ENCODE peak calls at places on chromosomes 1 and 21, in seven cellular contexts. C is neural crest cell, D is astrocyte of the cerebellum, M is MM.1S, H is body of pancreas, Z is sigmoid colon, F is A549. I is an unnamed sample.

GRCh38 chr1:115411388-115412063 is 73.5 kb upstream of the NGF start:
- DNase-seq in C (no peak), D (peak), M (no peak), H (no peak), Z (no peak), F (no peak), I (no peak)

GRCh38 chr1:168987923-168988322 is 118.6 kb upstream of the ATP1B1 start:
- DNase-seq in C (no peak), D (no peak), M (no peak), H (no peak), Z (no peak), F (no peak), I (no peak)

GRCh38 chr1:162663086-162663485 is 30.8 kb downstream of the DDR2 start:
- DNase-seq in C (no peak), D (no peak), M (no peak), H (no peak), Z (no peak), F (no peak), I (no peak)

GRCh38 chr1:30834249-30834648 is 74.3 kb downstream of the SDC3 start:
- DNase-seq in C (no peak), D (no peak), M (no peak), H (no peak), Z (no peak), F (no peak), I (no peak)

GRCh38 chr1:8367571-8368184 is 49.8 kb downstream of the SLC45A1 start:
- DNase-seq in C (no peak), D (no peak), M (no peak), H (no peak), Z (no peak), F (no peak), I (no peak)

GRCh38 chr1:154577346-154578057 is 9.9 kb downstream of the CHRNB2 start:
- DNase-seq in C (no peak), D (no peak), M (no peak), H (no peak), Z (no peak), F (no peak), I (no peak)

GRCh38 chr1:215710340-215710971 is 143.4 kb downstream of the KCTD3 start:
- DNase-seq in C (peak), D (peak), M (peak), H (peak), Z (no peak), F (peak), I (peak)

GRCh38 chr1:180800945-180801344 is 111.8 kb upstream of the KIAA1614 start:
- DNase-seq in C (no peak), D (no peak), M (no peak), H (no peak), Z (no peak), F (no peak), I (no peak)

GRCh38 chr1:67170751-67171573 is 4.7 kb downstream of the IL23R start:
- DNase-seq in C (no peak), D (no peak), M (no peak), H (no peak), Z (no peak), F (no peak), I (no peak)

GRCh38 chr1:107867892-107868291 is 97.1 kb downstream of the VAV3 start:
- DNase-seq in C (no peak), D (no peak), M (no peak), H (no peak), Z (no peak), F (no peak), I (no peak)

GRCh38 chr1:232367293-232367692 is 262.6 kb downstream of the SIPA1L2 start:
- DNase-seq in C (no peak), D (no peak), M (no peak), H (no peak), Z (no peak), F (no peak), I (no peak)

GRCh38 chr1:58914925-58915324 is 131.1 kb upstream of the JUN start:
- DNase-seq in C (no peak), D (no peak), M (no peak), H (no peak), Z (no peak), F (no peak), I (no peak)

GRCh38 chr1:42305639-42306038 is 29.4 kb downstream of the FOXJ3 start:
- DNase-seq in C (no peak), D (no peak), M (no peak), H (no peak), Z (no peak), F (no peak), I (no peak)

GRCh38 chr1:71565267-71565666 is 484.4 kb upstream of the ZRANB2 start:
- DNase-seq in C (no peak), D (peak), M (peak), H (no peak), Z (no peak), F (no peak), I (no peak)

GRCh38 chr21:35423694-35424093 is 374.6 kb upstream of the RUNX1 start:
- DNase-seq in C (no peak), D (no peak), M (no peak), H (no peak), Z (no peak), F (no peak), I (no peak)

GRCh38 chr21:40603774-40604173 is 243.2 kb downstream of the DSCAM start:
- DNase-seq in C (no peak), D (no peak), M (no peak), H (no peak), Z (no peak), F (no peak), I (no peak)

GRCh38 chr1:95002657-95003432 is 69.9 kb downstream of the ALG14 start:
- DNase-seq in C (no peak), D (peak), M (no peak), H (no peak), Z (no peak), F (no peak), I (no peak)

GRCh38 chr1:244920911-244921310 is 56.6 kb upstream of the HNRNPU start:
- DNase-seq in C (no peak), D (no peak), M (peak), H (no peak), Z (no peak), F (no peak), I (no peak)

GRCh38 chr1:27538793-27539192 is 48.8 kb upstream of the WASF2 start:
- DNase-seq in C (no peak), D (peak), M (no peak), H (no peak), Z (peak), F (peak), I (no peak)

GRCh38 chr1:78591971-78592370 is 28.3 kb upstream of the IFI44L start:
- DNase-seq in C (no peak), D (no peak), M (no peak), H (no peak), Z (no peak), F (no peak), I (no peak)

GRCh38 chr1:62991152-62991551 is 207.2 kb downstream of the ATG4C start:
- DNase-seq in C (no peak), D (no peak), M (no peak), H (no peak), Z (no peak), F (no peak), I (no peak)

GRCh38 chr1:166167395-166167922 is 658 bp upstream of the FAM78B start:
- DNase-seq in C (no peak), D (no peak), M (no peak), H (peak), Z (no peak), F (no peak), I (peak)

GRCh38 chr1:56324504-56324903 is 254.9 kb downstream of the PLPP3 start:
- DNase-seq in C (no peak), D (no peak), M (no peak), H (no peak), Z (no peak), F (no peak), I (no peak)

GRCh38 chr1:33050221-33051076 is 13.8 kb upstream of the AK2 start:
- DNase-seq in C (no peak), D (no peak), M (peak), H (no peak), Z (peak), F (no peak), I (no peak)

GRCh38 chr1:58699011-58699762 is 675 bp downstream of the MYSM1 start:
- DNase-seq in C (no peak), D (no peak), M (peak), H (no peak), Z (no peak), F (no peak), I (no peak)

GRCh38 chr1:17630048-17630830 is 90.7 kb downstream of the ARHGEF10L start:
- DNase-seq in C (no peak), D (no peak), M (no peak), H (peak), Z (peak), F (no peak), I (no peak)

GRCh38 chr1:213987422-213987875 is 324 bp upstream of the PROX1 start:
- DNase-seq in C (no peak), D (no peak), M (peak), H (no peak), Z (peak), F (no peak), I (no peak)

GRCh38 chr1:177783052-177783451 is 186.8 kb downstream of the SEC16B start:
- DNase-seq in C (no peak), D (no peak), M (no peak), H (no peak), Z (no peak), F (no peak), I (peak)

GRCh38 chr1:223245411-223245810 is 102.4 kb upstream of the TLR5 start:
- DNase-seq in C (no peak), D (no peak), M (no peak), H (no peak), Z (no peak), F (no peak), I (no peak)

GRCh38 chr1:9593147-9593491 is 4.4 kb downstream of the TMEM201 start:
- DNase-seq in C (no peak), D (no peak), M (no peak), H (no peak), Z (no peak), F (no peak), I (no peak)

GRCh38 chr1:221344693-221345092 is 397.2 kb downstream of the DUSP10 start:
- DNase-seq in C (no peak), D (no peak), M (no peak), H (no peak), Z (no peak), F (no peak), I (no peak)

GRCh38 chr1:190619724-190620123 is 142.1 kb upstream of the BRINP3 start:
- DNase-seq in C (no peak), D (no peak), M (no peak), H (no peak), Z (no peak), F (no peak), I (no peak)

GRCh38 chr1:203346060-203346754 is 4.7 kb downstream of the FMOD start:
- DNase-seq in C (no peak), D (no peak), M (no peak), H (no peak), Z (no peak), F (no peak), I (no peak)
- TF ChIP-seq CTCF in C (no peak), D (no peak), M (peak), H (no peak), Z (no peak), F (no peak), I (no peak)

GRCh38 chr1:39962450-39962825 is 7.5 kb downstream of the MFSD2A start:
- DNase-seq in C (no peak), D (no peak), M (no peak), H (no peak), Z (no peak), F (no peak), I (no peak)

GRCh38 chr1:39957299-39958020 is 2.5 kb downstream of the MFSD2A start:
- DNase-seq in C (no peak), D (no peak), M (no peak), H (no peak), Z (no peak), F (no peak), I (no peak)

GRCh38 chr1:39959651-39960333 is 4.8 kb downstream of the MFSD2A start:
- DNase-seq in C (no peak), D (no peak), M (no peak), H (no peak), Z (no peak), F (no peak), I (no peak)

GRCh38 chr1:39958801-39959200 is 3.9 kb downstream of the MFSD2A start:
- DNase-seq in C (no peak), D (no peak), M (no peak), H (no peak), Z (no peak), F (no peak), I (no peak)

DNA sequence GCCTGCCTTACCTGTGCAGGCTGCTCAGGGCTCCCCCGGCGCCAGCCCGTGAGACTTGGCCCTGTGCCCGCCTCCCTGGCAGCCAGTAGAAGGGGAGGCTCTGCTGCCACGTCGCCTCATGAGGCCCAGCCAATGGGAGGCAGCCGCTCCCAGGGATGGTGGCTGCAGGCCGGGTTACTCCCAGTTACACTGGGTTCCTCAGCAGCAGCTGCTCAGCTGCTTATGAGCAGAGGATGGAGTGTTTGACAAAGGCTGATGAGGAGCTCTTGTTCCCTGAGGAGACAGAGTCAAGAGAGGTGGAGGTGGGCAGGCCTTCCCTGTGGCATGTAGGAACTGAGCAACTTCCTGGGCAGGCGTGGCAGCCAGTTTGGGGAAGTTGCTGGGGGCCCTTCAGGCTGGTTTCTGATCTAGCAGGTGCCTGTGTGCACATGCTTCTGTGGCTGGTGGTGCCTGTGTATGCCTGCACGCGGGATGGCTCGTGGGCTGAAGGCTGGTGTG is 5.6 kb downstream of the MFSD2A start:
- DNase-seq in C (no peak), D (no peak), M (peak), H (peak), Z (no peak), F (no peak), I (peak)
- TF ChIP-seq CTCF in C (no peak), D (no peak), M (no peak), H (no peak), Z (no peak), F (no peak), I (no peak)

DNA sequence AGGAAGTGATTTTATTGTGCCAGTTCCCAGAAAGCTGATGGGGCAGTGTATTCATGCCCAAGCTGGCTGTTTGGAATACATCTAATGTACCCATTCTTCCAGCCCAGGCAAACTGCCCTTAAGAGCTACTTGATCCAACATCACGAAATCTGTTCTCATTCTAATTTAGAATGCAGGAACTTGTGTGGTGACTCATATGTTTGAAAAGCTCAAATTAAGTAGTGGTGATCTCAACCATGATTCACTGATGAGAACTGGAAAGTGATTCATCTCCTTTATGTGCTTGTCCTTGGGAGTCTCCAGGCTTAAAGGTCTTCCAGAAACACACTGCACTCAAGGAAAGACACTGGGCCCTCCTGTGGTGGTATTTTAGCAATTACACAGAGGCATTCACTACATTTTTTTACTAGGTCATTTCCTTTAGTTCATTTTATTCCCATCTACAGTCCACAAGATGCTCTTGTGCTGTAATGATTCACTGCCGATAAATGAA is 65.4 kb downstream of the RPE65 start:
- DNase-seq in C (no peak), D (peak), M (no peak), H (peak), Z (no peak), F (peak), I (peak)
- TF ChIP-seq CTCF in C (no peak), D (peak), M (no peak), H (peak), Z (no peak), F (peak), I (no peak)

DNA sequence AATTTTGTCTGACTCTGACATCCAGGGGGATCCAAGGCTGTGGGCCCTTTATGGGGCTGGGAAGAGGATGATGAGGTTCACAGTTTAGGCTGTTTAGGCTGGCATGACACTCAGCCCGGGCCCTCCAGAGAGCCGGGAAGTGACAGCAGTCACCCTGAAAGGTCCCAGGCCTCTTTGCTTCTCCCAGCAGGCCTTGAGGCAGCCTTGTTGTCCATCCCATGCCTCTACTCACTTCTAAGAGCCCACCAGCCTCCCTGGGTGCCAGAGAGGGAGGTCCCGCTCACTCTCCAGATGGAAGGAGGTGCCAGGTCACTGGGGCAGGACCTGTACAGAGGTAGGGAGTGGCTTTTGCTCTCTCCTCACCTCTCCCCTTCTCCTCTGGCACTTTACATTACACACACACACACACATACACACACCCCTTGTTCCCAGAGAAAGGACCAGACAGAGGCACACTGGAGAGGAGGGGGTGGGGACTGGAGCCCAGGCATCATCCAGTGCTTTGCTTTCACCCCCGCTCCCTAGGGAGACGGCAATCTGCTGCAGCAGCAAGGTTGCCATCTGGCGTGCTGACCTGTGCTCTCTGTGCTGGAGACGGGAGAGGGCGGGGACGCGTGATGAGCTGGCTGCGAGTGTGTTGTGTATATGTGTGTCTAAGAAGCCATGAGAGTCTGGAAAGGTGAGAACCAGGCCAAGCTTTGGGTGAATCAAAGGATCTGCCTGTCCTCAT is 4.6 kb downstream of the KLHDC8A start:
- DNase-seq in C (no peak), D (no peak), M (peak), H (peak), Z (no peak), F (no peak), I (no peak)
- TF ChIP-seq CTCF in C (no peak), D (no peak), M (peak), H (no peak), Z (no peak), F (no peak), I (no peak)

DNA sequence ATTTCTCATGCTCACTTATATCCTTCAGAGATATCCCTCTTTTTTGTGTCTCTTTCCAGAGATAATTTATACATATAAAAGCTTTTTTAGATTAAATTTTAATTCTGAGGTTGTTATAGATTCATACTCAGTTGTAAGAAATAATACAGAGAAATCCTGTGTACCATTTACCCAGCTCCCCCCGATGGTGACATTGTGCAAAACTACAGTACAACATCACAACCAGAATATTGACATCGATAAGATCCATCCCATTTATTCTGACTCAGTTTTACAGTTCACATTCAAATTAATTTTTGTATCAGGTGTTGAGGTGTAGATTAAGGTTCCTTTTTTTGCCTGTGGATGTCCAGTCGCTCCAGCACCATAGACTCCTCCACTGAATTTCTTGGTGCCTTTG is 14.3 kb downstream of the DMRTB1 start:
- DNase-seq in C (no peak), D (peak), M (peak), H (no peak), Z (no peak), F (no peak), I (no peak)
- TF ChIP-seq CTCF in C (peak), D (peak), M (peak), H (no peak), Z (no peak), F (no peak), I (no peak)

GRCh38 chr1:29239142-29239541 is 2.8 kb downstream of the PTPRU start:
- DNase-seq in C (no peak), D (no peak), M (no peak), H (peak), Z (no peak), F (no peak), I (peak)

GRCh38 chr1:29237906-29238600 is 1.7 kb downstream of the PTPRU start:
- DNase-seq in C (peak), D (no peak), M (no peak), H (peak), Z (peak), F (no peak), I (peak)

GRCh38 chr1:29238601-29238964 is 2.3 kb downstream of the PTPRU start:
- DNase-seq in C (no peak), D (no peak), M (no peak), H (no peak), Z (no peak), F (no peak), I (no peak)

GRCh38 chr1:29240986-29241385 is 4.7 kb downstream of the PTPRU start:
- DNase-seq in C (no peak), D (no peak), M (no peak), H (no peak), Z (peak), F (no peak), I (no peak)

GRCh38 chr1:29240400-29240837 is 4.1 kb downstream of the PTPRU start:
- DNase-seq in C (no peak), D (no peak), M (no peak), H (no peak), Z (no peak), F (no peak), I (no peak)
- TF ChIP-seq CTCF in C (no peak), D (no peak), M (no peak), H (no peak), Z (no peak), F (no peak), I (no peak)

GRCh38 chr1:11720033-11720376 is 15.9 kb upstream of the AGTRAP start:
- DNase-seq in C (no peak), D (no peak), M (no peak), H (no peak), Z (no peak), F (no peak), I (no peak)
- TF ChIP-seq CTCF in C (peak), D (no peak), M (no peak), H (no peak), Z (no peak), F (no peak), I (no peak)

GRCh38 chr1:97163591-97164275 is 442.1 kb downstream of the PTBP2 start:
- DNase-seq in C (no peak), D (no peak), M (no peak), H (no peak), Z (no peak), F (no peak), I (no peak)

GRCh38 chr1:97160796-97161195 is 439.2 kb downstream of the PTBP2 start:
- DNase-seq in C (no peak), D (peak), M (no peak), H (no peak), Z (no peak), F (no peak), I (no peak)

GRCh38 chr1:97164276-97164639 is 442.7 kb downstream of the PTBP2 start:
- DNase-seq in C (no peak), D (no peak), M (no peak), H (no peak), Z (no peak), F (no peak), I (no peak)

GRCh38 chr1:97159342-97159741 is 437.8 kb downstream of the PTBP2 start:
- DNase-seq in C (no peak), D (no peak), M (no peak), H (no peak), Z (no peak), F (no peak), I (no peak)

GRCh38 chr1:97158704-97159103 is 437.1 kb downstream of the PTBP2 start:
- DNase-seq in C (no peak), D (no peak), M (no peak), H (no peak), Z (no peak), F (no peak), I (no peak)
- TF ChIP-seq CTCF in C (no peak), D (no peak), M (no peak), H (no peak), Z (no peak), F (no peak), I (no peak)

GRCh38 chr21:32167513-32167912 is 111.3 kb downstream of the MIS18A start:
- DNase-seq in C (no peak), D (no peak), M (no peak), H (no peak), Z (no peak), F (no peak), I (no peak)

GRCh38 chr21:32163386-32163785 is 115.5 kb downstream of the MIS18A start:
- DNase-seq in C (no peak), D (no peak), M (no peak), H (no peak), Z (no peak), F (no peak), I (no peak)
- TF ChIP-seq CTCF in C (no peak), D (no peak), M (no peak), H (no peak), Z (no peak), F (no peak), I (no peak)

I was measured in Calu3.